ENCODE peak calls at places on chromosomes 16 and 17, in four cellular contexts. P, G, V and U are unnamed samples.
A peak's percentile ranks its signal among the peaks of the same experiment; 100 is the strongest.

GRCh38 chr17:2369551-2370210 is 31.2 kb downstream of the MNT start:
- DNase-seq in P (no peak), G (peak; percentile 66), V (no peak), U (peak; percentile 34)

GRCh38 chr17:2048805-2049204 is 6.1 kb upstream of the HIC1 start:
- DNase-seq in P (no peak), G (peak; percentile 90), V (no peak), U (no peak)

GRCh38 chr17:74296548-74296936 is 22.5 kb downstream of the DNAI2 start:
- DNase-seq in P (peak; percentile 60), G (peak; percentile 94), V (peak; percentile 40), U (peak; percentile 86)

GRCh38 chr17:79919862-79920720 is 80.9 kb upstream of the CBX4 start:
- DNase-seq in P (no peak), G (no peak), V (no peak), U (no peak)

GRCh38 chr16:70805380-70805779 is 4.4 kb upstream of the VAC14 start:
- DNase-seq in P (no peak), G (no peak), V (no peak), U (no peak)

GRCh38 chr17:65457635-65458257 is 103.7 kb downstream of the AXIN2 start:
- DNase-seq in P (no peak), G (no peak), V (peak; percentile 34), U (no peak)

GRCh38 chr16:78742501-78743283 is 643.2 kb downstream of the WWOX start:
- DNase-seq in P (no peak), G (peak; percentile 31), V (peak; percentile 47), U (no peak)

GRCh38 chr17:61684172-61684571 is 93.2 kb upstream of the NACA2 start:
- DNase-seq in P (no peak), G (no peak), V (no peak), U (no peak)

GRCh38 chr17:69473801-69474170 is 59.3 kb downstream of the MAP2K6 start:
- DNase-seq in P (no peak), G (no peak), V (no peak), U (no peak)

GRCh38 chr17:55699178-55699865 is 23.3 kb downstream of the TMEM100 start:
- DNase-seq in P (no peak), G (no peak), V (no peak), U (no peak)

DNA sequence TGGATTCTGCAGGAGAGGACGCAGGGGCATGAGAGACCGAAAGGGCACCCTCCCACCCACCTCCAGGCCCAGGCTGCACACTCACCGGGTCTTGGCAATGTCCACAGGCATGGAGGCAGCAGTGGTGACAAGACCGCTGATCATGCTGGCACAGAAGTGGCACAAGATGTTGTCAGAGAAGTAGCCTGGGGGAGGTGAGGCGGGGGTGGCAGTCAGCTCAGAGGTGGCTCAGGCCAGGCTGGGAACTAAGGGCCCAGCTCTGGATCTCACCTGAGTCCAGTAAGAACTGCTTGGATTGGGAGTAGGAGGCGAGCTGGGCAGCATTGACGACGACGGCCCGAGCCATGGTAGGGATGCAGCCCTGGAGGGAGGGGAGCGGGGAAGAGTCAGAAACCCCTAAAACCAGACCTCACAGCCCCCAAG is 1.8 kb downstream of the SLC25A11 start:
- DNase-seq in P (no peak), G (no peak), V (no peak), U (no peak)
- H3K4me3 ChIP-seq in P (no peak overlapping the region), G (no peak overlapping the region), V (no peak overlapping the region), U (peak overlapping the region; percentile 83)

GRCh38 chr17:31571124-31571892 is 179.8 kb downstream of the RAB11FIP4 start:
- DNase-seq in P (no peak), G (no peak), V (no peak), U (no peak)
- H3K27ac ChIP-seq in P (peak overlapping the region; percentile 51), G (no peak overlapping the region), V (peak overlapping the region; percentile 60), U (no peak overlapping the region)

DNA sequence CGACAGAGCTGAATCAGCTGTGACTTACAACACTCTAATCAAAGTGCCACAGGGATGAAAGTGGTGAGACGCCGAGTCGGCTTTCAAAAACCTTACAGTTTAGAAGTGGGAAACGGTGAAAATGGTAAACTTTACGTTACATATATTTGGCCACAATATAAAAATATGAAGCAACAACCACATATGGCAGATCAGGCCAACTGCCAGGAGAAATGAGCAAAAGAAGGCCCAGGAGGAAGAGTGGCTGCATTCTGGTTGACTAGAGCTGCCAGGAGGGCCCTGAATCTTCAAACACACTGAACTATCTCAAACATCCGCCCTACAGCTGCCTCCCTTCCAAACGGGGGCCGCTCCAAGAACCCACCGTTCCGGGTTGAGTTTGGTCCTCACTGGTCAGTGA is 56.3 kb downstream of the MRM3 start:
- DNase-seq in P (no peak), G (no peak), V (no peak), U (no peak)
- H3K4me1 ChIP-seq in P (no peaks in the 10 kb centered on the region), G (no peaks in the 10 kb centered on the region), V (no peaks in the 10 kb centered on the region), U (no peaks in the 10 kb centered on the region)

GRCh38 chr17:19386974-19387920 is at the start of gene MFAP4:
- DNase-seq in P (no peak), G (peak; percentile 71), V (peak; percentile 53), U (peak; percentile 96)
- H3K4me3 ChIP-seq in P (no peak within 1 kb of the TSS), G (peak within 1 kb of the TSS; percentile 39), V (peak within 1 kb of the TSS; percentile 9), U (no peak within 1 kb of the TSS)

GRCh38 chr17:40348136-40348504 is 16.4 kb downstream of the GJD3 start:
- DNase-seq in P (no peak), G (no peak), V (peak; percentile 20), U (no peak)

GRCh38 chr17:40346061-40346767 is 18.3 kb downstream of the GJD3 start:
- DNase-seq in P (no peak), G (no peak), V (peak; percentile 50), U (no peak)

GRCh38 chr17:40345161-40346034 is 19.1 kb downstream of the GJD3 start:
- DNase-seq in P (peak; percentile 85), G (peak; percentile 96), V (peak; percentile 94), U (peak; percentile 81)

GRCh38 chr17:40347319-40348135 is 17.0 kb downstream of the GJD3 start:
- DNase-seq in P (no peak), G (no peak), V (no peak), U (no peak)

GRCh38 chr17:40346768-40347154 is 17.8 kb downstream of the GJD3 start:
- DNase-seq in P (no peak), G (no peak), V (no peak), U (no peak)
- H3K27ac ChIP-seq in P (peak overlapping the region; percentile 92), G (peak overlapping the region; percentile 96), V (peak overlapping the region; percentile 96), U (peak overlapping the region; percentile 96)

DNA sequence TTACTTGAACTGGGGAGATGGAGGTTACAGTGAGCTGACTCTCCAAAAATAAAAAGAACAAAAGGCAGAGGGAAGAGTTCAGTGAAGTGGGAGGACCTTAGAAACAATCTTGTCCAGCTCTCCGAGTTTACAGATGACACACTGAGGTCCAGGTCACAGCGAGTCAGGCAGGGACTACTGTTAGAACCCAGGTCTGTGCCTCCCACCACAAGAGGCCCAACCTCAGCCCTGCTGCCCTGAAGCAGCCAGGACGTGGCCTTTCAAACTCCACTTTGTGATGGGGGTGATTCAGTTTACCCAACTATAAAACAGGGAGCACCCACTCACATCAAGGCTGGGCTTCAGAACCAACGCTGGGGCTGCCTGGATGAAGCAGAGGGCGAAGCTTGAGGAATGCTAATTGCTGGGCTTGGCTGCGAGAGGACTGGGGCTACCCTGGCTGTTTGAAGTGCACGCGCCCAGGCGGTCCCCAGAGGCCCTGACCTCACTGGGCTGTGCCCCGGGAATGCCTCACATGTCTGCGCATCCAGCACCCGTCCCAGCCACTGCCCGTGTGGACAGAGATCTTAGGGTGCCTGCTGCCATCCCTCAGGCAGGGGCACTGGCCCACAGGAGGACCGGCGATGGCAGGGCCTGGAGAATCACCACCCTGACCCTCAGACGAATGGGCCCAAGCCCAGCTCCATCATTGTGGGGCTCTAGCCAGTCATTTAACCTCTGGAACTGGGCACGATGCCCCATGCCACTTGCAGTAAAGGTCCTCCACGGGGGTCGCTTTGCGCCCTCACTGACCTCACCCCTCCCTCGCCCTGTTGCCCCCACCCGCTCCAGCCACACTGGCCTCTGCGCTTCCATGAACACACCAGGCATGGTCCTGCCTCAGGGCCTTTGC is 11.4 kb downstream of the SLC5A10 start:
- DNase-seq in P (no peak), G (no peak), V (peak; percentile 20), U (no peak)
- H3K4me1 ChIP-seq in P (peaks cover 46% of the 10 kb centered on the region), G (no peaks in the 10 kb centered on the region), V (peaks cover 5% of the 10 kb centered on the region), U (peaks cover 33% of the 10 kb centered on the region)

GRCh38 chr17:37507108-37507507 is 17.4 kb downstream of the DUSP14 start:
- DNase-seq in P (no peak), G (no peak), V (no peak), U (no peak)
- H3K4me3 ChIP-seq in P (no peak overlapping the region), G (no peak overlapping the region), V (no peak overlapping the region), U (no peak overlapping the region)

GRCh38 chr16:80990978-80991377 is 15.7 kb downstream of the CMC2 start:
- DNase-seq in P (no peak), G (no peak), V (no peak), U (no peak)

GRCh38 chr16:80988756-80989155 is 17.9 kb downstream of the CMC2 start:
- DNase-seq in P (no peak), G (no peak), V (no peak), U (no peak)

GRCh38 chr16:80991792-80992430 is 14.8 kb downstream of the CMC2 start:
- DNase-seq in P (no peak), G (no peak), V (no peak), U (no peak)

GRCh38 chr16:80990577-80990976 is 16.1 kb downstream of the CMC2 start:
- DNase-seq in P (no peak), G (no peak), V (no peak), U (no peak)

DNA sequence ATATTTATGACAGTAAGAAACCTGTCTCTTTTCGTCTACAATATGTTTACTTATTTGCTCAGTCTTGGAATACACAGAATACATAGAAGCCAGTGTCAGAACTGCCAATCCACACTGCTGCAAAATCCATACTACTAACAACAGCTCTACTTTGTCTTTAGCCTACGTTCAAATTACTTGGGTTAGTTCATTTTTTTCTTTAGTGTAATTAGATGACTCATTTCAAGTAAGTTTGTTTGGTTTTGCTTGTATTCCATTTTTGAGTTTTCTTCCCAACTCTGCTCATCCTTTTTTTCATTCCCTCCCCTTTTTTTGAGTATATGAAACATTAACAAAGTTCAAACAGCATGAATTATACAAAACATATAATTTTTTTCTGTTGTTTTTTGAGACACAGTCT is 16.9 kb downstream of the CMC2 start:
- DNase-seq in P (no peak), G (no peak), V (no peak), U (no peak)
- H3K27ac ChIP-seq in P (no peak overlapping the region), G (no peak overlapping the region), V (no peak overlapping the region), U (no peak overlapping the region)

GRCh38 chr17:77478281-77478680 is 337.5 kb downstream of the SEC14L1 start:
- DNase-seq in P (no peak), G (no peak), V (no peak), U (no peak)

GRCh38 chr17:77480509-77481215 is 339.9 kb downstream of the SEC14L1 start:
- DNase-seq in P (no peak), G (no peak), V (no peak), U (no peak)

GRCh38 chr17:77479372-77479781 is 338.6 kb downstream of the SEC14L1 start:
- DNase-seq in P (no peak), G (peak; percentile 37), V (no peak), U (no peak)

GRCh38 chr17:77478899-77479298 is 338.1 kb downstream of the SEC14L1 start:
- DNase-seq in P (no peak), G (no peak), V (no peak), U (no peak)

GRCh38 chr17:77479817-77480508 is 339.2 kb downstream of the SEC14L1 start:
- DNase-seq in P (no peak), G (peak; percentile 52), V (no peak), U (no peak)
- H3K4me1 ChIP-seq in P (peaks cover 26% of the 10 kb centered on the region), G (peaks cover 24% of the 10 kb centered on the region), V (peaks cover 8% of the 10 kb centered on the region), U (peaks cover 61% of the 10 kb centered on the region)

GRCh38 chr16:28187595-28188004 is 24.2 kb downstream of the XPO6 start:
- DNase-seq in P (no peak), G (no peak), V (no peak), U (no peak)
- H3K4me3 ChIP-seq in P (no peak overlapping the region), G (no peak overlapping the region), V (no peak overlapping the region), U (no peak overlapping the region)